ENCODE peak calls at places on chromosomes 11 and 22, in nine cellular contexts. C, U, E, Z, S, G, D, T and X are unnamed samples.
A peak's percentile ranks its signal among the peaks of the same experiment; 100 is the strongest.

GRCh38 chr11:123577081-123577598 is 77.3 kb downstream of the SCN3B start:
- DNase-seq in C (peak; percentile 60), U (peak; percentile 24), E (peak; percentile 71), Z (peak; percentile 61), S (peak; percentile 34), G (peak; percentile 81), D (peak; percentile 67), T (peak; percentile 35), X (peak; percentile 85)

GRCh38 chr11:18203723-18204122 is 31.1 kb downstream of the MRGPRX4 start:
- DNase-seq in C (no peak), U (no peak), E (peak; percentile 46), Z (no peak), S (no peak), G (no peak), D (no peak), T (peak; percentile 22), X (no peak)

GRCh38 chr11:17430616-17431015 is 42.2 kb upstream of the KCNJ11 start:
- DNase-seq in C (no peak), U (no peak), E (no peak), Z (no peak), S (no peak), G (no peak), D (no peak), T (no peak), X (no peak)

GRCh38 chr22:24830205-24830979 is 24.4 kb downstream of the SGSM1 start:
- DNase-seq in C (no peak), U (no peak), E (no peak), Z (no peak), S (no peak), G (no peak), D (no peak), T (no peak), X (no peak)

GRCh38 chr11:11584446-11584810 is 37.4 kb downstream of the GALNT18 start:
- DNase-seq in C (no peak), U (no peak), E (no peak), Z (no peak), S (no peak), G (no peak), D (no peak), T (peak; percentile 84), X (peak; percentile 37)

GRCh38 chr11:96045622-96046456 is 121.9 kb upstream of the MTMR2 start:
- DNase-seq in C (peak; percentile 21), U (no peak), E (peak; percentile 59), Z (no peak), S (no peak), G (no peak), D (no peak), T (peak; percentile 69), X (peak; percentile 82)

GRCh38 chr11:110148775-110149744 is 55.9 kb downstream of the ZC3H12C start:
- DNase-seq in C (no peak), U (no peak), E (no peak), Z (peak; percentile 4), S (no peak), G (no peak), D (no peak), T (peak; percentile 78), X (peak; percentile 31)

GRCh38 chr11:15764329-15764728 is 592.0 kb downstream of the SOX6 start:
- DNase-seq in C (no peak), U (no peak), E (no peak), Z (no peak), S (no peak), G (no peak), D (no peak), T (no peak), X (no peak)

GRCh38 chr22:36285545-36285944 is 32.6 kb downstream of the APOL1 start:
- DNase-seq in C (no peak), U (no peak), E (no peak), Z (no peak), S (no peak), G (no peak), D (no peak), T (no peak), X (no peak)

GRCh38 chr11:96091476-96091875 is 167.6 kb upstream of the MTMR2 start:
- DNase-seq in C (no peak), U (no peak), E (no peak), Z (no peak), S (no peak), G (no peak), D (no peak), T (no peak), X (no peak)

GRCh38 chr11:75679566-75679965 is 10.7 kb upstream of the MAP6 start:
- DNase-seq in C (no peak), U (no peak), E (no peak), Z (no peak), S (no peak), G (no peak), D (no peak), T (no peak), X (no peak)

GRCh38 chr22:40764743-40765441 is 54.3 kb downstream of the SLC25A17 start:
- DNase-seq in C (no peak), U (no peak), E (no peak), Z (peak; percentile 59), S (no peak), G (no peak), D (no peak), T (no peak), X (no peak)

GRCh38 chr11:45145421-45146071 is 893 bp upstream of the PRDM11 start:
- DNase-seq in C (peak; percentile 43), U (no peak), E (peak; percentile 45), Z (no peak), S (no peak), G (peak; percentile 68), D (peak; percentile 34), T (peak; percentile 54), X (peak; percentile 38)

GRCh38 chr11:78022397-78023396 is at the start of gene KCTD14:
- DNase-seq in C (peak; percentile 8), U (no peak), E (peak; percentile 26), Z (no peak), S (no peak), G (peak; percentile 60), D (peak; percentile 69), T (no peak), X (no peak)

GRCh38 chr11:3126901-3127691 is 38.0 kb downstream of the OSBPL5 start:
- DNase-seq in C (no peak), U (no peak), E (no peak), Z (no peak), S (no peak), G (no peak), D (no peak), T (no peak), X (no peak)

GRCh38 chr11:13698147-13698546 is 29.7 kb downstream of the FAR1 start:
- DNase-seq in C (no peak), U (no peak), E (no peak), Z (no peak), S (no peak), G (no peak), D (no peak), T (no peak), X (no peak)

DNA sequence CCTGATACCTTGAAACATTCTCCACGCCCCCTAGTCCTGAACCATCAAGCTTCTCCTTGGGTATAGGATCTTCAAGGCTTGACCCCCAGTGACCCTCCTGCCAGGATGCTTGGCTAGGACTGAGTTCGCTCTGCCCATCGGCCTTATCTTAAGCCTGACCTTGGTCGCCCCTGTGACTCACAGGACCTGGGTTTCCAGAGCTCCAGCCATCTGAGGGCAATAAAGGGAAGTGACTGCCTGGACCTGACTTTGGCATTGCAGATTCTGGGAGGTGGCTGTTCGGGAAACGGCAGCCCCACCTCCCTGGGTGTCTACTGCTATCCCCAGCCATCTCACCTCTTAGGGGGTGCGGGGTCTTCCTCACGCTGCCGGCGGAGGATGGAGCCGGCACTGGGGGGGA is 15.4 kb downstream of the CARD10 start:
- DNase-seq in C (no peak), U (no peak), E (no peak), Z (no peak), S (no peak), G (peak; percentile 86), D (peak; percentile 73), T (no peak), X (no peak)
- H3K36me3 ChIP-seq in C (peaks cover 66% of the 10 kb centered on the region), U (no peaks in the 10 kb centered on the region), E (no peaks in the 10 kb centered on the region), Z (no peaks in the 10 kb centered on the region), S (no peaks in the 10 kb centered on the region), G (no peaks in the 10 kb centered on the region), D (no peaks in the 10 kb centered on the region), T (no peaks in the 10 kb centered on the region), X (peaks cover 4% of the 10 kb centered on the region)

GRCh38 chr11:6599884-6600390 is 3.5 kb downstream of the RRP8 start:
- DNase-seq in C (no peak), U (no peak), E (no peak), Z (no peak), S (no peak), G (no peak), D (no peak), T (no peak), X (no peak)
- H3K36me3 ChIP-seq in C (peaks cover 64% of the 10 kb centered on the region), U (peaks cover 51% of the 10 kb centered on the region), E (peaks cover 21% of the 10 kb centered on the region), Z (peaks cover 28% of the 10 kb centered on the region), S (peaks cover 57% of the 10 kb centered on the region), G (no peaks in the 10 kb centered on the region), D (peaks cover 2% of the 10 kb centered on the region), T (peaks cover 12% of the 10 kb centered on the region), X (peaks cover 58% of the 10 kb centered on the region)

GRCh38 chr22:46359362-46359761 is 23.8 kb downstream of the TRMU start:
- DNase-seq in C (no peak), U (no peak), E (no peak), Z (no peak), S (no peak), G (no peak), D (peak; percentile 5), T (no peak), X (no peak)

GRCh38 chr22:46357711-46358505 is 22.4 kb downstream of the TRMU start:
- DNase-seq in C (no peak), U (no peak), E (no peak), Z (no peak), S (no peak), G (no peak), D (no peak), T (no peak), X (no peak)

GRCh38 chr22:46357186-46357500 is 21.6 kb downstream of the TRMU start:
- DNase-seq in C (no peak), U (no peak), E (no peak), Z (no peak), S (no peak), G (no peak), D (no peak), T (no peak), X (no peak)

GRCh38 chr22:46360097-46360496 is 24.6 kb downstream of the TRMU start:
- DNase-seq in C (no peak), U (no peak), E (no peak), Z (no peak), S (no peak), G (no peak), D (no peak), T (no peak), X (no peak)

GRCh38 chr22:46358766-46359165 is 23.3 kb downstream of the TRMU start:
- DNase-seq in C (no peak), U (no peak), E (no peak), Z (no peak), S (no peak), G (no peak), D (no peak), T (no peak), X (no peak)
- H3K36me3 ChIP-seq in C (peaks cover 51% of the 10 kb centered on the region), U (peaks cover 6% of the 10 kb centered on the region), E (peaks cover 16% of the 10 kb centered on the region), Z (peaks cover 23% of the 10 kb centered on the region), S (peaks cover 23% of the 10 kb centered on the region), G (no peaks in the 10 kb centered on the region), D (no peaks in the 10 kb centered on the region), T (peaks cover 13% of the 10 kb centered on the region), X (peaks cover 24% of the 10 kb centered on the region)

DNA sequence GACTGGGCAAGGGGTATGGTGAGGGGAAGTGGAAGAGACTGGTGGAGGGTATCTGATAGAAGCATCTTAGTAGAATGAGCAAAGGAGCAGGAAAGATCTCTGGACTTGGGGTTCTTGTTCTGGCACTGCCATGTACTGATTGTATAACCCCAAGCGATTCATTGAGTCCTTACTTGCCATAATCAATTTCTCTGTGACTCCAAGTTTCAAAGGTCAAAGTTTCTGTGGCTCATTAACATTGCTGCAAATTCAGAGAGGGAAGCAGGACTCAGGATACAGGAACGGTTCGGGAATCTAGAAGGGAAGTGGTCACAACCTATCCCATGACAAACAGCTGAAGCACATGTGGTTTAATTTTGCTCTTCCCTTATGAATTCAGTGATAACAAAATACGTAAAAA is 309 bp downstream of the OR51I2 start:
- DNase-seq in C (no peak), U (no peak), E (no peak), Z (no peak), S (no peak), G (no peak), D (no peak), T (no peak), X (no peak)
- H3K36me3 ChIP-seq in C (no peaks in the 10 kb centered on the region), U (no peaks in the 10 kb centered on the region), E (no peaks in the 10 kb centered on the region), Z (no peaks in the 10 kb centered on the region), S (no peaks in the 10 kb centered on the region), G (no peaks in the 10 kb centered on the region), D (no peaks in the 10 kb centered on the region), T (no peaks in the 10 kb centered on the region), X (no peaks in the 10 kb centered on the region)